ENCODE peak calls at places on chromosomes 11 and 22, in five cellular contexts. R is cardiac fibroblast, I is suprapubic skin, F is astrocyte, Y is psoas muscle. G is an unnamed sample.

GRCh38 chr22:44365832-44366231 is 53.1 kb upstream of the SHISAL1 start:
- DNase-seq in R (no peak), I (peak; percentile 24), F (no peak), Y (no peak), G (no peak)

GRCh38 chr11:35178862-35179261 is 39.9 kb downstream of the CD44 start:
- DNase-seq in R (peak; percentile 62), I (no peak), F (no peak), Y (no peak), G (peak; percentile 92)

GRCh38 chr11:123238297-123238696 is 43.2 kb upstream of the CLMP start:
- DNase-seq in R (peak; percentile 43), I (peak; percentile 89), F (no peak), Y (peak; percentile 68), G (no peak)

GRCh38 chr11:27183672-27184457 is 143.2 kb downstream of the BBOX1 start:
- DNase-seq in R (peak; percentile 83), I (no peak), F (peak; percentile 67), Y (no peak), G (peak; percentile 77)

GRCh38 chr11:17369685-17370243 is 18.2 kb downstream of the NCR3LG1 start:
- DNase-seq in R (no peak), I (no peak), F (no peak), Y (no peak), G (peak; percentile 31)

GRCh38 chr22:38412435-38413084 is 42.4 kb downstream of the KCNJ4 start:
- DNase-seq in R (no peak), I (peak; percentile 59), F (no peak), Y (no peak), G (no peak)

GRCh38 chr11:15911377-15912044 is 444.8 kb downstream of the SOX6 start:
- DNase-seq in R (peak; percentile 70), I (peak; percentile 58), F (no peak), Y (peak; percentile 65), G (peak; percentile 89)

GRCh38 chr11:119356349-119357031 is 10.0 kb upstream of the MFRP start:
- DNase-seq in R (peak; percentile 70), I (peak; percentile 73), F (no peak), Y (peak; percentile 84), G (peak; percentile 77)

GRCh38 chr11:110565344-110565684 is 135.6 kb downstream of the FDX1 start:
- DNase-seq in R (peak; percentile 14), I (no peak), F (peak; percentile 41), Y (no peak), G (peak; percentile 13)

GRCh38 chr22:45023431-45023830 is 13.6 kb upstream of the PHF21B start:
- DNase-seq in R (no peak), I (no peak), F (no peak), Y (no peak), G (no peak)

GRCh38 chr11:77125695-77126094 is 2.4 kb upstream of the MYO7A start:
- DNase-seq in R (no peak), I (no peak), F (no peak), Y (no peak), G (no peak)

GRCh38 chr11:77127969-77128691 is at the start of gene MYO7A:
- DNase-seq in R (no peak), I (no peak), F (no peak), Y (peak; percentile 66), G (peak; percentile 13)

GRCh38 chr11:77127674-77127968 is 425 bp upstream of the MYO7A start:
- DNase-seq in R (no peak), I (no peak), F (no peak), Y (no peak), G (no peak)

GRCh38 chr11:77126156-77126775 is 1.8 kb upstream of the MYO7A start:
- DNase-seq in R (no peak), I (no peak), F (no peak), Y (no peak), G (no peak)

GRCh38 chr11:77126861-77127673 is 979 bp upstream of the MYO7A start:
- DNase-seq in R (peak; percentile 51), I (no peak), F (no peak), Y (peak; percentile 59), G (peak; percentile 28)
- H3K4me3 ChIP-seq in R (peak overlapping the region; percentile 56), I (peak overlapping the region; percentile 42), F (peak overlapping the region; percentile 50), Y (peak overlapping the region; percentile 62), G (peak overlapping the region; percentile 35)

GRCh38 chr22:26890870-26891269 is 233.5 kb downstream of the MIAT start:
- DNase-seq in R (no peak), I (no peak), F (no peak), Y (no peak), G (peak; percentile 7)
- TF ChIP-seq CTCF in R (no peak), I (no peak), F (no peak), Y (no peak), G (peak; percentile 22)

GRCh38 chr11:86440305-86440716 is 65.6 kb downstream of the CCDC81 start:
- DNase-seq in R (peak; percentile 82), I (no peak), F (peak; percentile 85), Y (peak; percentile 62), G (no peak)
- H3K4me3 ChIP-seq in R (no peak overlapping the region), I (no peak overlapping the region), F (no peak overlapping the region), Y (no peak overlapping the region), G (no peak overlapping the region)

GRCh38 chr11:112073941-112074811 is at the start of the genes NKAPD1 and PIH1D2:
- DNase-seq in R (peak; percentile 96), I (peak; percentile 88), F (peak; percentile 81), Y (peak; percentile 73), G (peak; percentile 85)
- TF ChIP-seq CTCF in R (peak; percentile 13), I (no peak), F (no peak), Y (no peak), G (no peak)

G was measured in epithelial cell of esophagus.